ENCODE peak calls at places on chromosomes 7 and 10, in six cellular contexts. R is psoas muscle; E is adipocyte; Z is stomach; L is fibroblast of pulmonary artery; G is CD8-positive, alpha-beta T cell. C is an unnamed sample.

GRCh38 chr7:36490335-36490940 is 100.8 kb downstream of the ANLN start:
- DNase-seq in R (no peak), E (peak; percentile 6), L (no peak), Z (no peak), G (no peak), C (no peak)

GRCh38 chr10:21402606-21403083 is 122.8 kb downstream of the SKIDA1 start:
- DNase-seq in G (no peak), L (peak; percentile 80), E (no peak), R (no peak), Z (no peak), C (no peak)

GRCh38 chr7:158479680-158480025 is 108.0 kb downstream of the PTPRN2 start:
- DNase-seq in Z (no peak), G (no peak), L (no peak), R (no peak), E (no peak), C (no peak)

GRCh38 chr10:79445217-79445707 is at the start of gene ZCCHC24:
- DNase-seq in E (no peak), L (peak; percentile 36), R (peak; percentile 84), G (no peak), Z (peak; percentile 65), C (no peak)

GRCh38 chr10:90032519-90032918 is 331.1 kb downstream of the KIF20B start:
- DNase-seq in E (peak; percentile 36), L (no peak), R (no peak), G (no peak), Z (no peak), C (no peak)

GRCh38 chr7:129642871-129643515 is 31.5 kb downstream of the NRF1 start:
- DNase-seq in Z (no peak), G (no peak), E (peak; percentile 6), R (no peak), L (no peak), C (no peak)

GRCh38 chr7:35909870-35910357 is 109.1 kb downstream of the SEPTIN7 start:
- DNase-seq in Z (no peak), G (no peak), R (no peak), L (no peak), E (no peak), C (no peak)

GRCh38 chr7:121480566-121481335 is 84.6 kb upstream of the FAM3C start:
- DNase-seq in Z (no peak), E (peak; percentile 47), R (no peak), L (no peak), G (no peak), C (no peak)

GRCh38 chr7:70838292-70838907 is 293.5 kb upstream of the GALNT17 start:
- DNase-seq in G (no peak), R (no peak), E (no peak), Z (no peak), L (no peak), C (no peak)

GRCh38 chr10:116084166-116084565 is 188.8 kb downstream of the GFRA1 start:
- DNase-seq in Z (no peak), L (no peak), E (no peak), G (no peak), R (no peak), C (peak; percentile 75)

GRCh38 chr7:138864667-138865066 is 66.7 kb upstream of the ATP6V0A4 start:
- DNase-seq in G (no peak), Z (no peak), L (peak; percentile 91), R (no peak), E (peak; percentile 90), C (no peak)

GRCh38 chr7:38542156-38542555 is 89.0 kb downstream of the AMPH start:
- DNase-seq in E (peak; percentile 68), G (no peak), R (no peak), L (no peak), Z (no peak), C (no peak)

GRCh38 chr7:93551063-93551895 is 23.2 kb downstream of the CALCR start:
- DNase-seq in E (peak; percentile 84), G (no peak), R (no peak), L (peak; percentile 72), Z (no peak), C (peak; percentile 44)

GRCh38 chr7:45677311-45677900 is 103.2 kb downstream of the ADCY1 start:
- DNase-seq in E (no peak), G (no peak), R (peak; percentile 10), Z (peak; percentile 11), L (no peak), C (no peak)

GRCh38 chr10:114881916-114882315 is 56.1 kb upstream of the TRUB1 start:
- DNase-seq in Z (no peak), G (no peak), E (no peak), R (no peak), L (no peak), C (no peak)

GRCh38 chr10:128028508-128029279 is 97.5 kb downstream of the MKI67 start:
- DNase-seq in Z (no peak), L (no peak), E (no peak), R (no peak), G (no peak), C (no peak)

GRCh38 chr10:92695679-92696605 is 6.2 kb downstream of the HHEX start:
- DNase-seq in R (no peak), Z (no peak), L (peak; percentile 58), E (peak; percentile 91), G (no peak), C (no peak)

GRCh38 chr10:92697663-92698511 is 8.1 kb downstream of the HHEX start:
- DNase-seq in R (no peak), Z (no peak), L (no peak), E (no peak), G (no peak), C (peak; percentile 81)

GRCh38 chr10:92699518-92700272 is 9.9 kb downstream of the HHEX start:
- DNase-seq in G (peak; percentile 24), R (no peak), E (peak; percentile 65), L (peak; percentile 47), Z (no peak), C (peak; percentile 64)

GRCh38 chr10:92696606-92697383 is 7.0 kb downstream of the HHEX start:
- DNase-seq in G (no peak), L (no peak), E (no peak), Z (no peak), R (no peak), C (no peak)

GRCh38 chr10:92699193-92699517 is 9.4 kb downstream of the HHEX start:
- DNase-seq in L (no peak), Z (no peak), R (no peak), E (no peak), G (no peak), C (no peak)
- H3K4me3 ChIP-seq in L (peak overlapping the region; percentile 46), Z (peak overlapping the region; percentile 38), R (peak overlapping the region; percentile 60), E (peak overlapping the region; percentile 77), G (peak overlapping the region; percentile 53), C (peak overlapping the region; percentile 56)

GRCh38 chr7:51878869-51879268 is 562.3 kb upstream of the COBL start:
- DNase-seq in Z (no peak), L (no peak), G (no peak), E (no peak), R (no peak), C (no peak)

DNA sequence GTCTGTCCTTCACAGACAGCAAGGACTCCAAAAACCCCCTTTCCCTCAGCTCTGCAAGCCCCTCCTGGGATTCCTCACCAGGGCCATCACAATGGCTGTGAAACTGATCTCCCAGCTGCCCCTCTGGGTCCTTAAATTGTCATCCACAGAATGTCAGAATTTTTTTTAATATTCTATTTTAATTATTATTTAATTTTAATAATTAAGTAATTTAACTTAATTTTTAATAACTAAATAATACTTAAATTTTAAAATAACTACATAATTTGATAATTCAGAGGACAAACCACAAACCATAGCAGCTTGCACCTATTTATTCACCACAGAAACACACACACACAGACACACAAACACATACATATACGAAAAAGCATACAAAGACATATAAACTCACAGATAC is 565.8 kb upstream of the COBL start:
- DNase-seq in G (no peak), Z (no peak), E (no peak), L (no peak), R (no peak), C (no peak)
- H3K4me3 ChIP-seq in G (no peak overlapping the region), Z (no peak overlapping the region), E (no peak overlapping the region), L (no peak overlapping the region), R (no peak overlapping the region), C (no peak overlapping the region)

GRCh38 chr10:12846718-12847117 is 154.8 kb downstream of the CCDC3 start:
- DNase-seq in Z (no peak), E (no peak), R (no peak), L (peak; percentile 71), G (no peak), C (no peak)

GRCh38 chr10:12842310-12842709 is 159.2 kb downstream of the CCDC3 start:
- DNase-seq in R (no peak), E (no peak), G (no peak), Z (no peak), L (no peak), C (no peak)

GRCh38 chr10:12843296-12843945 is 158.1 kb downstream of the CCDC3 start:
- DNase-seq in G (no peak), L (no peak), R (no peak), E (no peak), Z (no peak), C (no peak)

GRCh38 chr10:12847361-12847975 is 154.0 kb downstream of the CCDC3 start:
- DNase-seq in R (no peak), E (no peak), L (no peak), G (no peak), Z (no peak), C (peak; percentile 32)

DNA sequence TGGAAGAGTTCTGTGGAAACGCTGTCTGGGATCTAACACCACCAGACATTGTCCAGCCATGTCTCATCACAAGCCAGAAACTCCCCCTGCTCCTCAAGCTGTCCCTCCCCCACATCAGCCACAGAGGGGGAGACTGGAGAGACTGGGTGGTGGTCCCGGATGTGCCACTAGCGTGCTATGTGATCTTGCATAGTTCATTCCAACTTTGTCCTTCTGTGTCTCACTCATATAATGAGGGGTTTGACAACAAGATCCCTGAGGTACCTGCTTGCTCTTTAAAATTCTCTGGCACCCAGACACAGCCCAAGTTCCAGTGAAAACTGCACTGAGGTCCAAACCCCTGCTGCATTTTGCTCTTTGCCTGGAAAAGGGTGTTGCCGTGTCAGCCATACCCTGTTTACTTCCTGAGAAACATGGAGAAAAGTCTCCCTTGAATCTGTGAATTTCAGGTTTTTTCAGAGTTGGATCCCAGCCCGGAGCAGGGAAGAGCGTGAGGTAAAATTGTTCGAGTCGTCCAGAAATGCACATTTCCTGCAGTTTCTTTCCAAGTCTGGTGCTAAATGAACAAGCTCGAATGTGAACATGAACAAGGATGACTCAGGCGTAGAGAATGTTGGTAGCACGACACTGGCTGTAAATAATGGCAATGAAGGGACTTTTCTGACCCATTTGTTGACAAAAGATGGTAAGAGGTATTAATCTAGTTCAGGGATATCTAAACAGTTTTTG is 156.6 kb downstream of the CCDC3 start:
- DNase-seq in E (peak; percentile 77), Z (no peak), G (no peak), R (no peak), L (peak; percentile 91), C (no peak)
- H3K4me3 ChIP-seq in E (peak overlapping the region; percentile 55), Z (no peak overlapping the region), G (no peak overlapping the region), R (no peak overlapping the region), L (peak overlapping the region; percentile 28), C (no peak overlapping the region)

DNA sequence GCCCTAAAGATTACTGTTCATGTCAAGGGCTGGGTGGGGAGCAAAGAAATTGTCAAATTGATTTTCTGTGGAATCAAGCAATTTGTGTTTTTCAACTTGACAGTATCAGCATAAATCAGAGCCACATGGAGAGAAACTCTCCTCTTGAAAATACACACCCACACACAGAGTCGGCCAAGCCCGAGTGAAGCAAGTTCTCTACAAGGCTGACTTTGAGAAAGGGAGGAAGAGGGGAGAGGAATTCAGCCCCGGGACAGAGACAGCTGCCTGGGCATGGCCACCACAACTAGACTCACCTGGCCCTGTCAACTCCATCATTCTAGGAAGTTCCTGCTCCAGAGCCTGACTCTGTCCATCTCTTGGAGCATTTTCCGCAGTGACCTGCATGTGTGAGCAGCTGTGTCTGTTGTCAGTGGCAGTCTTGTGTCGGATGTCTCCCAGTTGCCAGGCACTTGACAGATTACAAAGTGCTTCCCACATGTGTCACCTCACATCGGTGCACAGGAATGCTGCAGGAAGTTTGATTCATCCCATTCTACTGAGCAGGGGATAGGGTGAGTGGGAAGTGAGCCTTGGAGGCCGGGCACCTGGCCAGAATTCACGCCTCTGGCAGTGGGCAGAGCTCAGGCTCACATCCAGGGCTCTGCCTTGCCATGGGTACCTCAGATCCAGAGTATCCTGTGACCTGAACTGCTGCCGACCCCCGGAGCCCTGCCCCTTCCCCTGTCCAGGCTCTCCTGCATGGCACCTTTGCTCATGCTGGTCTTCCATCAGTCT is 37.9 kb downstream of the ADAM12 start:
- DNase-seq in G (no peak), Z (no peak), L (peak; percentile 88), R (no peak), E (peak; percentile 62), C (no peak)
- H3K4me3 ChIP-seq in G (no peak overlapping the region), Z (no peak overlapping the region), L (no peak overlapping the region), R (no peak overlapping the region), E (no peak overlapping the region), C (no peak overlapping the region)